ENCODE peak calls at places on chromosomes 7 and 10, in ten cellular contexts. E is WTC11; Y is CD4-positive, alpha-beta T cell; R is glutamatergic neuron; H is brain microvascular endothelial cell; Q is heart left ventricle; F is tibial artery; I is neural crest cell; X is AG04450; W is uterus. K is an unnamed sample.

GRCh38 chr10:19003341-19003740 is 45.3 kb upstream of the MALRD1 start:
- DNase-seq in X (no peak), Y (no peak), W (peak; percentile 14), Q (peak; percentile 46), F (no peak), I (no peak), R (no peak), E (no peak), H (no peak), K (no peak)

GRCh38 chr10:77637474-77637985 is at the start of gene KCNMA1:
- DNase-seq in X (no peak), W (peak; percentile 56), Y (no peak), Q (peak; percentile 9), F (no peak), E (peak; percentile 41), R (peak; percentile 58), I (no peak), H (peak; percentile 28), K (no peak)

GRCh38 chr7:41981046-41982040 is 255.7 kb downstream of the GLI3 start:
- DNase-seq in Q (no peak), X (no peak), R (no peak), H (no peak), E (no peak), Y (no peak), I (no peak), W (no peak), F (no peak), K (no peak)

GRCh38 chr10:132939957-132940790 is 2.2 kb downstream of the CFAP46 start:
- DNase-seq in E (peak; percentile 77), I (peak; percentile 67), X (peak; percentile 11), Y (no peak), R (peak; percentile 85), H (peak; percentile 18), F (peak; percentile 31), Q (no peak), W (no peak), K (no peak)

GRCh38 chr10:72792288-72792687 is 100.3 kb downstream of the MCU start:
- DNase-seq in W (no peak), E (no peak), X (no peak), R (no peak), F (no peak), H (no peak), Y (no peak), I (no peak), Q (no peak), K (no peak)

GRCh38 chr7:91243591-91244368 is 20.5 kb upstream of the FZD1 start:
- DNase-seq in W (no peak), X (no peak), I (no peak), H (no peak), R (no peak), Y (no peak), Q (no peak), F (no peak), E (no peak), K (no peak)

GRCh38 chr10:73088304-73088703 is 8.4 kb downstream of the P4HA1 start:
- DNase-seq in W (no peak), Q (no peak), F (no peak), R (no peak), X (no peak), I (no peak), Y (no peak), H (no peak), E (no peak), K (no peak)

GRCh38 chr10:88039496-88040200 is 176.2 kb downstream of the PTEN start:
- DNase-seq in Y (no peak), X (no peak), F (no peak), W (no peak), I (no peak), Q (no peak), R (no peak), H (peak; percentile 45), E (no peak), K (no peak)

GRCh38 chr10:97072851-97073665 is 112.7 kb downstream of the SLIT1 start:
- DNase-seq in F (peak; percentile 79), W (peak; percentile 63), R (peak; percentile 94), Q (peak; percentile 75), I (peak; percentile 96), H (peak; percentile 87), X (peak; percentile 46), Y (peak; percentile 76), E (peak; percentile 91), K (peak; percentile 89)

GRCh38 chr10:28429045-28429444 is 103.9 kb upstream of the WAC start:
- DNase-seq in H (no peak), F (no peak), Q (no peak), Y (no peak), I (no peak), X (no peak), R (no peak), W (no peak), E (no peak), K (no peak)

GRCh38 chr7:130986271-130986690 is 252.3 kb upstream of the KLF14 start:
- DNase-seq in E (no peak), Q (no peak), H (no peak), W (no peak), I (no peak), X (no peak), F (no peak), R (no peak), Y (peak; percentile 47), K (no peak)

GRCh38 chr7:137948083-137948844 is 53.6 kb downstream of the CREB3L2 start:
- DNase-seq in Q (no peak), E (no peak), X (no peak), Y (no peak), F (no peak), R (no peak), W (no peak), H (no peak), I (no peak), K (no peak)

DNA sequence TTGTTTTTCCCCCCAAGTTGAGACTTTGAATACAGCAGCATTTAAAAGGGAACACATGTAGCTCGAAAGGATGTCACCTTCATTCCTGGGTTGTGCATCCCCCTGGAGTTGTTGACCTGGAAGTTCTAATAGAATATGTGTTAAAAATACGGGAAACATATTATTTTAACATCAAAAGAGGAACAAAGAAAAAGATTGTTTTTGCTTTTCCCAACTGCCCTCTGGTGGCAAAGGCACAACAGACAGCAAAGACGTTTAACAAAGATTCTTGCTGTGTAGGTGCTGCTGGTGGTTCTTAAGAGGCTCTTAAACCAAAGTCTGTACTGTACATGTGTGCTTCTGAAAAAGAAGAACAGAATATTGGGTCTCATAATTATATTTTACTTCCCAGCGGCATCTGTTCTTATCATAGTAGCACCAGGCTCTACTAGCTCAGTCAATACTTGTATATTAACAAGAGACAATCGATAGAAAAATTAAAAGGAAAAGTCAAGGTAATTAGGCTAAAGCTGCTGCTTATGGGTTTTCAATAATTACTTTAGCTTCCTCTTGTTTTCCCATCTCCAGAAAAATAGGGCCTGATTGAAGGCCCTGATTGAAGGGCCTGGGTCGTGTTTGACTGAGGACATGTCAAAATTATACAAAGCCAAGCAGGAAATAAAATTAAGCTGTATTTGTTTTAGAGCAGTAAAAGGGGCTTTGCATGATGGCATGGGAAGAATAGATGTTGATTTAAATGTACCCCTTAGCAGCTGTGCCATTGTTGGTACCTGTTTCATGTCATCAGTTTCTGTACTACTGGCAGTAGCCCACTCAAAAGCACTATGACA is 384.2 kb upstream of the LRGUK start:
- DNase-seq in R (no peak), X (no peak), Y (no peak), H (peak; percentile 42), F (no peak), Q (no peak), W (no peak), E (no peak), I (peak; percentile 4), K (no peak)
- TF ChIP-seq CTCF in R (peak; percentile 62), X (peak; percentile 74), Y (no peak), H (peak; percentile 84), F (peak; percentile 10), Q (no peak), W (no peak), E (no peak), I (peak; percentile 68), K (peak; percentile 73)

DNA sequence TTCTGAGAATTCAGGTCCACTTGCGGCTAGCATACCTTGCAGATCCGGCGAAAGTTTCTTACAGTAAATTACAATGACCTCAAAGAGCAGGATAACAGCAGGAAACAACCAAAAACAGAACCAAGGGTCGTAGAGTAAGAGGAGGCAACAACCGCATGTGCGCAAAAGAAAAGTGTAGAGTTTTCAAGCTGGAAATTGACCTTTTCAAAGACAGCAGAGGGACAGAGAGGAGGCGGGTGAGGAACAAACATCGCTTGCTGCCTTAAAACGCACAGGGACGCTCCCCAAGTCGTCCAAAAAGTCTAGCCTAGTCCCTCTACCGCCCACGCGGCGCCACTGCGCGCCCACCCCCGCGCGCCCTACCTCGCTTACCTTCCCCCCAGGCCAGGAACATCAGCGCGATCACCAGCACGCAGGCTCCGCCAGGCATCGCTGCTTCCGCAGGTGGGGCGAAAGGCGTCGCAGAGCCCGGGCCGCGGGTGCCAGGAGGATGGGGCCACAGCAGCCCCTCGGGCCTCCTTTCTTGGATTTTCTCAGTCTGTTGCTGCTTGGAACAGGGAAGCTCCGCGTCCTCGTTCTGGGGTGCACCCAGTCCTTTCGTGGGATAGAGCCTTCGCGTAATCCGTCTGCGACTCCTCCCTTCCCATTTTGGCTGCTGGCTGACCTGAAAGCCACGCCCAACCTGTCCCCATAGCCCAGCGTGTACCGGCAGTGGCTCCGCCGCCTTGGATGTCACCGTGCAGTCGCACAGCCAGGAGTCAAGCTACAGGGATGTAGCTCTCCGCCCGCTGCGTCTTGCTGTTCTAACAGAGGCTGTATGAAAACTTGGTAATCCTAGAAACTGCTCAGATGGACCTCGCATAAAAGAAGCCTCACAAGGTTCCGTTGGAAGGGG is at the start of gene VWDE:
- DNase-seq in E (peak; percentile 79), Q (no peak), Y (peak; percentile 42), H (no peak), W (no peak), I (no peak), R (peak; percentile 67), X (no peak), F (no peak), K (peak; percentile 72)
- TF ChIP-seq CTCF in E (no peak), Q (no peak), Y (no peak), H (no peak), W (no peak), I (peak; percentile 37), R (no peak), X (no peak), F (no peak), K (peak; percentile 37)

GRCh38 chr10:26534384-26534783 is 96.2 kb downstream of the APBB1IP start:
- DNase-seq in H (no peak), R (no peak), I (no peak), E (peak; percentile 75), Q (no peak), F (no peak), X (no peak), W (no peak), Y (no peak), K (no peak)
- TF ChIP-seq CTCF in H (no peak), R (no peak), I (no peak), E (peak; percentile 59), Q (no peak), F (no peak), X (no peak), W (no peak), Y (peak; percentile 20), K (no peak)

DNA sequence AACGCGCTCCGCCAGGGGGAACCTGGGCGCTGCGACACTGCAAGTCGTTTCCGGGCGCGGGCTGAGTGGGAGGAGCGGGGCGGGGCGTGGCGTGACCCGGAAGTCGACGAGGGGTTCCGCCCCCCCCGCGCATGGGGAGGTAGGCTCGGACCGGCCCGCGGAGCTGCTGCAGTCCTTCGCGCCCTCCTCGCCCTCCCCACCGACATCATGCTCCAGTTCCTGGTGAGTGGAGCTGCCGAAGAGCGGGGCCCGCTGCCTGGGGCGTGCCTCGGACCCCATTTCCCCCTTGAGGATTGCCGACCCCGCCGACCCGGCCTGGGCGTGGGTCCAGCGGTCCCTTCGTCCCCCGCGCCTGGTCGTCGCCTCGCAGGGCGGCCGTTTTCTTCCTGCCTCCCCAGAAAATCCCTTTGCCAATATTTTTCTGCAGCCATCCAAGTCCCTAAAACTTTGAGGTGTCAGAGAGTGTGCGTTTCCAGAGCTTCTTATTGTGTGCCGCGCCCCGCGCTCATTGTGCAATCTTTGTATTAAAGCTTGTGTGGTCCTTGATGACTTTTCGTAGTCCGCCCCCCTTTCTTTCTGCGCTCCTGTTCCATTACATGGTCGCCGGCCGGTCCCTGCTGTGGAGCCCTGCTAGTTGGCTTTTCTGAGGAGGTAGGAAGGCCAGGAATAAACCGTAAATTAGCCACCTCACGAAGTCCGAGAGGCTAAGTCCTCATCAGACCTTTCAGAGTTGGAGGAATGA is at the start of gene STMP1:
- DNase-seq in H (peak; percentile 92), I (peak; percentile 98), F (peak; percentile 95), Q (peak; percentile 97), Y (peak; percentile 96), E (peak; percentile 98), R (peak; percentile 100), W (peak; percentile 95), X (peak; percentile 86), K (peak; percentile 99)
- TF ChIP-seq CTCF in H (peak; percentile 69), I (peak; percentile 78), F (no peak), Q (no peak), Y (no peak), E (peak; percentile 54), R (peak; percentile 90), W (peak; percentile 94), X (peak; percentile 70), K (peak; percentile 79)